ENCODE peak calls at places on chromosomes 2 and 18, in four cellular contexts. B is WERI-Rb-1, E is endothelial cell, K is spleen. T is an unnamed sample.

GRCh38 chr2:96770451-96770850 is 9.7 kb downstream of the CNNM4 start:
- DNase-seq in B (no peak), K (no peak), E (no peak), T (no peak)

GRCh38 chr2:120423167-120423943 is 77.4 kb downstream of the INHBB start:
- DNase-seq in B (no peak), K (peak), E (no peak), T (no peak)

GRCh38 chr2:10537522-10538195 is 89.5 kb upstream of the ODC1 start:
- DNase-seq in B (no peak), E (no peak), K (peak), T (no peak)

GRCh38 chr18:3704556-3705162 is 254.7 kb downstream of the TGIF1 start:
- DNase-seq in B (no peak), K (no peak), E (no peak), T (no peak)

GRCh38 chr2:6443424-6443823 is 422.3 kb downstream of the CMPK2 start:
- DNase-seq in E (no peak), K (no peak), B (no peak), T (no peak)

GRCh38 chr2:3224681-3225080 is 152.9 kb downstream of the EIPR1 start:
- DNase-seq in E (no peak), B (no peak), K (no peak), T (no peak)

GRCh38 chr2:159549234-159549633 is 67.1 kb downstream of the BAZ2B start:
- DNase-seq in K (no peak), B (no peak), E (no peak), T (no peak)

GRCh38 chr2:53234548-53234903 is 533.1 kb upstream of the CHAC2 start:
- DNase-seq in K (no peak), E (no peak), B (no peak), T (no peak)

GRCh38 chr2:20578895-20579825 is 71.7 kb downstream of the HS1BP3 start:
- DNase-seq in K (peak), E (peak), B (no peak), T (peak)

GRCh38 chr2:46025081-46025480 is 272.1 kb upstream of the EPAS1 start:
- DNase-seq in E (no peak), B (no peak), K (no peak), T (no peak)

DNA sequence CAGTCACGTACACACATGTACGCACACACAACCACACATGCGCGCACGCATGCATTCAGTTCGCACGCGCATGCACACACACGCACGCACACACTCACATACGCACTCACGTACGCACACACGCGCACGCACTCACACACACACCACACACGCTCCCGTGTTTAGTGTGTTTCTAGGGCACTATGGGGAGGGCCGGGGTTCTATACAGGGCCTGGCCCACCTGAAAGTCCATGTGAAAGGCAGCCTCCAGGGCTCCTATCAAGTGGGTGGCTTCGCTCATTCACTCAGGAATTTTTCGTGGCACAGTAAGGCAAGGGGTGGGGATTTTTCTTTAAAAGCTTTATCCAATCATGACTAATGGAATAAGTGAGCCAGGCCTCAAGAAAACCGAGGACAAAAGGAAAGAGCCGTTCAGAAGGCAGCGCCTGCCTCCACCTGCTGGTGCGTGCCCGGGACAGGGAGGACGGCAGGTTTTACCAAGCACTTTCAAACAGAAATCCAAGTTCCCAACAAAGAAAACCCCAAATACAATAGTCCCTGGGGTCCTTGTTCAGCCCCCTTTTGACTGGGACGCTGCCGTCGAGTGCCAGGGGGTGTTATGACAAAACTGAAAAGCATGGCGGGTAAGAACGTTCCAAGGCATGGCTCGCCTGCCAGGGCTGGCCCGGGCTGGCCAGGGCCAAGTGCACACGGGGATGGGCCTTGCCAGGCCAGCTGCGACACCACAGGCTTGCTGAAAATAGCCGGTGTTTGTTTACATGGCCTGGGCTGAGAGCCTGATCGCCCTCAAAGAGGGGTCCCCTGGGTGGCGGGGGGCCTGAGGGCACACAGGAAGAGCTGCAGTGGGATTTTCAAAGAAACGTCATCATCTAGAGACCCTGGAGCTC is 110.0 kb downstream of the HDAC4 start:
- DNase-seq in B (no peak), E (no peak), K (peak), T (no peak)
- TF ChIP-seq CTCF in B (no peak), E (no peak), K (no peak), T (no peak)

DNA sequence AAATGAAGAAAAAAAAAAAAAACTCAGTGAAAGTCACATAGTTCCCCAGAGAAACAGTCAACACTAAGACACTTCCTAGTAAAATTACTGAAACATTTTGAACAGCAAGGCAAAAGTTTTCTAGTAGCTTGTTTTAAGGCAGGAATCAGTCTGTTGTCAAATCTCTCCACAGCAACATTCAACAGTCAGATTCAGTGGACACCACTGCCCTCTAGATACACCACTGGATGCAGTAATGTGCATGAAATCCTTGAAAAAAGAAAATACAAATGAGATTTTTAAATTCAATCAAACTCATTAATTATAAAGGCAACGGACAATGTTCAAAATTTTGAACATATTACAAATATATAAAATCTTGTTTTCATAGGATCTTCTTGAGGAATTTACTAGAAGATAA is 46.4 kb downstream of the GRB14 start:
- DNase-seq in K (no peak), B (no peak), E (no peak), T (no peak)
- TF ChIP-seq CTCF in K (no peak), B (no peak), E (no peak), T (no peak)

GRCh38 chr2:98822301-98823164 is 91.6 kb upstream of the MGAT4A start:
- DNase-seq in B (no peak), K (peak), E (peak), T (no peak)
- TF ChIP-seq CTCF in B (peak), K (no peak), E (peak), T (no peak)

GRCh38 chr18:36759167-36759776 is 69.5 kb downstream of the TPGS2 start:
- DNase-seq in B (no peak), E (no peak), K (no peak), T (no peak)

GRCh38 chr18:36758623-36759022 is 70.2 kb downstream of the TPGS2 start:
- DNase-seq in K (no peak), B (no peak), E (no peak), T (no peak)

GRCh38 chr18:36758001-36758400 is 70.8 kb downstream of the TPGS2 start:
- DNase-seq in E (no peak), B (no peak), K (no peak), T (no peak)

GRCh38 chr18:36756262-36756661 is 72.5 kb downstream of the TPGS2 start:
- DNase-seq in B (no peak), K (no peak), E (no peak), T (no peak)

DNA sequence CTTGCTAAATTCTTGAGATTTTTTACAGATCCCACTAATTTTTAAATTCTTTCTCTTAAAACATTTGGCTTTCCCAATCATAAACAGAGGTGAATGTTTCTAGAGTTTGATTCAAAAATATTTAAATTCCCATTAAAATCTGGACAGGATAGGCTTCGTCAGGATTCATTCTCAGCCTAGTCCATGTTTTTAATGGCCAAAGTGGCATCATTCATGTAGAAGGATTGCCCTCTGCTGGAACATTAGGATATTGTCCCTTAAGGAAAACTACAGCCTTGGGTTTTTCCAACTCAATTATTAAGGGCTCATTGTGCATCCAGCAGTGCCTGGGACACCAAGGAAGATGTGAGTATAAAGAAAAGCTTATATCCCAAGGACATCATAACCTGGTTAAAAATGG is 71.7 kb downstream of the TPGS2 start:
- DNase-seq in B (no peak), E (peak), K (no peak), T (peak)
- TF ChIP-seq CTCF in B (peak), E (peak), K (no peak), T (peak)

GRCh38 chr18:22570492-22570891 is 152.8 kb upstream of the CTAGE1 start:
- DNase-seq in E (no peak), K (no peak), B (no peak), T (no peak)
- TF ChIP-seq CTCF in E (no peak), K (no peak), B (peak), T (no peak)

GRCh38 chr18:32289480-32290075 is 99.7 kb downstream of the MEP1B start:
- DNase-seq in E (peak), B (peak), K (no peak), T (peak)
- TF ChIP-seq CTCF in E (peak), B (peak), K (no peak), T (peak)

T was measured in Calu3.